ENCODE peak calls at places on chromosome 7, in six cellular contexts. L is MG63; X is Kasumi-1; V is left colon; Y is stimulated activated naive B cell treated with anti-CD40 and anti-IgM and Interleukin-4, amounts not matched to agents 10 μg/mL and 1 μg/mL and 100 μg/mL, for 72 hours; R is immature natural killer cell. H is an unnamed sample.

GRCh38 chr7:70717553-70718248 is 414.2 kb upstream of the GALNT17 start:
- DNase-seq in L (no peak), X (no peak), V (no peak), Y (no peak), R (no peak), H (no peak)

GRCh38 chr7:71752171-71752935 is 620.4 kb downstream of the GALNT17 start:
- DNase-seq in L (peak), X (peak), V (peak), Y (peak), R (no peak), H (no peak)

GRCh38 chr7:42693722-42694121 is 218.1 kb downstream of the C7orf25 start:
- DNase-seq in L (no peak), X (no peak), V (no peak), Y (no peak), R (no peak), H (no peak)

GRCh38 chr7:1362301-1362700 is 97.0 kb downstream of the MICALL2 start:
- DNase-seq in L (no peak), X (no peak), V (no peak), Y (no peak), R (no peak), H (no peak)

GRCh38 chr7:131190146-131190545 is 137.5 kb upstream of the MKLN1 start:
- DNase-seq in L (no peak), X (no peak), V (no peak), Y (no peak), R (no peak), H (no peak)

GRCh38 chr7:37441405-37441797 is 7.3 kb downstream of the ELMO1 start:
- DNase-seq in L (no peak), X (peak), V (no peak), Y (no peak), R (no peak), H (no peak)

GRCh38 chr7:141462958-141463357 is 88.3 kb upstream of the AGK start:
- DNase-seq in L (peak), X (no peak), V (no peak), Y (no peak), R (no peak), H (no peak)

GRCh38 chr7:135717686-135718085 is 10.3 kb downstream of the SLC13A4 start:
- DNase-seq in L (no peak), X (no peak), V (no peak), Y (no peak), R (no peak), H (no peak)

GRCh38 chr7:155380986-155381851 is 76.7 kb upstream of the EN2 start:
- DNase-seq in L (no peak), X (no peak), V (no peak), Y (no peak), R (no peak), H (no peak)

GRCh38 chr7:78172138-78172887 is 373.7 kb downstream of the PHTF2 start:
- DNase-seq in L (no peak), X (no peak), V (no peak), Y (no peak), R (no peak), H (no peak)

GRCh38 chr7:13879994-13880686 is 109.3 kb downstream of the ETV1 start:
- DNase-seq in L (peak), X (no peak), V (no peak), Y (no peak), R (no peak), H (no peak)

GRCh38 chr7:26990268-26990667 is 105.5 kb downstream of the HOXA1 start:
- DNase-seq in L (no peak), X (no peak), V (no peak), Y (no peak), R (no peak), H (no peak)

GRCh38 chr7:28240466-28240865 is 59.9 kb upstream of the JAZF1 start:
- DNase-seq in L (no peak), X (no peak), V (no peak), Y (no peak), R (no peak), H (no peak)

GRCh38 chr7:157086508-157087187 is 52.1 kb upstream of the UBE3C start:
- DNase-seq in L (no peak), X (no peak), V (no peak), Y (no peak), R (no peak), H (no peak)

GRCh38 chr7:135275971-135276580 is 42.4 kb downstream of the STRA8 start:
- DNase-seq in L (no peak), X (no peak), V (no peak), Y (no peak), R (no peak), H (no peak)

GRCh38 chr7:31121641-31122040 is 69.5 kb downstream of the ADCYAP1R1 start:
- DNase-seq in L (no peak), X (no peak), V (no peak), Y (no peak), R (no peak), H (peak)

GRCh38 chr7:93053946-93054943 is 63.5 kb downstream of the SAMD9 start:
- DNase-seq in L (no peak), X (peak), V (peak), Y (no peak), R (no peak), H (no peak)

GRCh38 chr7:149862156-149862555 is 11.6 kb upstream of the ATP6V0E2 start:
- DNase-seq in L (no peak), X (no peak), V (no peak), Y (no peak), R (no peak), H (no peak)

GRCh38 chr7:87225696-87226095 is 6.2 kb upstream of the TMEM243 start:
- DNase-seq in L (peak), X (no peak), V (no peak), Y (no peak), R (no peak), H (no peak)

GRCh38 chr7:13822678-13823077 is 166.8 kb downstream of the ETV1 start:
- DNase-seq in L (no peak), X (no peak), V (no peak), Y (no peak), R (no peak), H (no peak)

GRCh38 chr7:107563761-107564552 is at the start of the genes COG5 and DUS4L:
- DNase-seq in L (peak), X (peak), V (peak), Y (peak), R (peak), H (peak)

GRCh38 chr7:130896898-130897514 is 163.0 kb upstream of the KLF14 start:
- DNase-seq in L (no peak), X (peak), V (peak), Y (peak), R (peak), H (peak)

GRCh38 chr7:101863598-101863997 is 46.2 kb downstream of the CUX1 start:
- DNase-seq in L (no peak), X (no peak), V (no peak), Y (no peak), R (no peak), H (no peak)

GRCh38 chr7:116441534-116441933 is 58.0 kb upstream of the CAV2 start:
- DNase-seq in L (no peak), X (no peak), V (no peak), Y (no peak), R (no peak), H (no peak)

GRCh38 chr7:133529861-133530260 is 277.0 kb downstream of the EXOC4 start:
- DNase-seq in L (no peak), X (peak), V (no peak), Y (no peak), R (no peak), H (no peak)

GRCh38 chr7:1647961-1648631 is 22.0 kb upstream of the ELFN1 start:
- DNase-seq in L (no peak), X (no peak), V (no peak), Y (no peak), R (no peak), H (no peak)

GRCh38 chr7:96004598-96004997 is 232.2 kb downstream of the DYNC1I1 start:
- DNase-seq in L (no peak), X (no peak), V (no peak), Y (no peak), R (no peak), H (no peak)

GRCh38 chr7:158603773-158604755 is 16.4 kb upstream of the PTPRN2 start:
- DNase-seq in L (no peak), X (no peak), V (no peak), Y (no peak), R (no peak), H (peak)

GRCh38 chr7:94375713-94376112 is 19.0 kb upstream of the COL1A2 start:
- DNase-seq in L (peak), X (no peak), V (no peak), Y (no peak), R (no peak), H (no peak)

GRCh38 chr7:45698527-45699309 is 124.5 kb downstream of the ADCY1 start:
- DNase-seq in L (no peak), X (no peak), V (no peak), Y (no peak), R (no peak), H (peak)

GRCh38 chr7:28408974-28409715 is 3.2 kb upstream of the CREB5 start:
- DNase-seq in L (peak), X (no peak), V (peak), Y (peak), R (peak), H (peak)

H was measured in ureter.